ENCODE peak calls at places on chromosomes 6 and 20, in five cellular contexts. N is HepG2, H is fibroblast of lung, A is heart left ventricle, K is cardiac fibroblast. G is an unnamed sample.

GRCh38 chr6:31336872-31337496 is 20.0 kb downstream of the HLA-B start:
- DNase-seq in H (peak; percentile 33), K (peak; percentile 21), A (no peak), N (no peak), G (no peak)

GRCh38 chr6:86010915-86011786 is 368.5 kb upstream of the SYNCRIP start:
- DNase-seq in K (no peak), H (no peak), N (no peak), A (no peak), G (no peak)

GRCh38 chr6:103183831-103184411 is 1675.8 kb downstream of the HACE1 start:
- DNase-seq in H (no peak), N (no peak), A (no peak), K (no peak), G (no peak)

GRCh38 chr6:113047148-113047547 is 700.0 kb downstream of the RFPL4B start:
- DNase-seq in H (peak; percentile 88), N (no peak), K (peak; percentile 65), A (no peak), G (peak; percentile 63)

GRCh38 chr6:89951574-89952360 is 57.5 kb downstream of the GJA10 start:
- DNase-seq in H (peak; percentile 78), A (no peak), K (peak; percentile 23), N (peak; percentile 44), G (peak; percentile 74)

GRCh38 chr6:166952122-166952521 is 4.2 kb downstream of the RNASET2 start:
- DNase-seq in K (no peak), N (no peak), H (no peak), A (no peak), G (no peak)

GRCh38 chr6:117783280-117783679 is 108.0 kb downstream of the NUS1 start:
- DNase-seq in H (no peak), K (no peak), A (no peak), N (no peak), G (no peak)

GRCh38 chr6:166907871-166908806 is 48.2 kb downstream of the RNASET2 start:
- DNase-seq in N (peak; percentile 27), H (no peak), A (no peak), K (no peak), G (no peak)

GRCh38 chr6:43950206-43950605 is 177.0 kb downstream of the MRPL14 start:
- DNase-seq in H (no peak), N (no peak), A (no peak), K (no peak), G (no peak)

GRCh38 chr20:50314326-50314725 is 123.7 kb downstream of the CEBPB start:
- DNase-seq in H (no peak), K (no peak), N (no peak), A (no peak), G (no peak)

GRCh38 chr6:144252289-144252688 is 32.8 kb upstream of the UTRN start:
- DNase-seq in N (no peak), H (no peak), K (peak; percentile 32), A (no peak), G (no peak)

GRCh38 chr6:107689190-107689589 is 134.9 kb downstream of the SCML4 start:
- DNase-seq in H (no peak), K (no peak), N (no peak), A (no peak), G (no peak)

GRCh38 chr6:87741001-87741650 is 39.1 kb upstream of the AKIRIN2 start:
- DNase-seq in K (no peak), A (no peak), N (no peak), H (no peak), G (no peak)

GRCh38 chr20:22465622-22466446 is 118.5 kb downstream of the FOXA2 start:
- DNase-seq in A (no peak), H (no peak), N (peak; percentile 48), K (no peak), G (no peak)

GRCh38 chr6:32752580-32752979 is 10.8 kb downstream of the HLA-DQB2 start:
- DNase-seq in H (no peak), N (no peak), A (no peak), K (peak; percentile 43), G (no peak)

GRCh38 chr6:84892666-84893065 is 128.3 kb upstream of the TBX18 start:
- DNase-seq in N (no peak), A (no peak), K (peak; percentile 88), H (peak; percentile 19), G (peak; percentile 73)

GRCh38 chr6:125871365-125871764 is 80.6 kb downstream of the NCOA7 start:
- DNase-seq in A (no peak), K (no peak), H (no peak), N (no peak), G (no peak)

GRCh38 chr20:46648903-46649649 is 2.2 kb downstream of the SLC13A3 start:
- DNase-seq in A (no peak), N (peak; percentile 68), K (no peak), H (no peak), G (no peak)

GRCh38 chr6:153031335-153031955 is 28.9 kb upstream of the MTRF1L start:
- DNase-seq in A (no peak), H (peak; percentile 30), N (no peak), K (peak; percentile 63), G (peak; percentile 17)

GRCh38 chr6:153028963-153029362 is 26.5 kb upstream of the MTRF1L start:
- DNase-seq in K (no peak), A (no peak), H (no peak), N (peak; percentile 10), G (no peak)

GRCh38 chr6:153028261-153028660 is 25.8 kb upstream of the MTRF1L start:
- DNase-seq in A (no peak), K (peak; percentile 61), H (peak; percentile 23), N (no peak), G (no peak)

GRCh38 chr6:153034139-153034538 is 31.6 kb upstream of the MTRF1L start:
- DNase-seq in N (no peak), A (no peak), H (no peak), K (no peak), G (no peak)

GRCh38 chr6:153032255-153032882 is 29.9 kb upstream of the MTRF1L start:
- DNase-seq in K (peak; percentile 88), H (peak; percentile 67), N (peak; percentile 22), A (no peak), G (peak; percentile 85)
- TF ChIP-seq CTCF in K (peak; percentile 27), H (peak; percentile 27), N (peak; percentile 25), A (peak; percentile 10), G (peak; percentile 35)

GRCh38 chr20:57718490-57719009 is 8.7 kb upstream of the PMEPA1 start:
- DNase-seq in H (peak; percentile 99), A (peak; percentile 97), K (peak; percentile 96), N (peak; percentile 65), G (peak; percentile 98)
- H3K4me3 ChIP-seq in H (no peak overlapping the region), A (peak overlapping the region; percentile 41), K (peak overlapping the region; percentile 42), N (no peak overlapping the region), G (peak overlapping the region; percentile 21)

GRCh38 chr20:63477944-63478343 is 5.5 kb upstream of the KCNQ2 start:
- DNase-seq in N (no peak), A (no peak), K (no peak), H (no peak), G (no peak)

GRCh38 chr20:63473555-63474449 is 1.3 kb upstream of the KCNQ2 start:
- DNase-seq in H (no peak), K (no peak), A (peak; percentile 22), N (no peak), G (no peak)

GRCh38 chr20:63475209-63475608 is 2.8 kb upstream of the KCNQ2 start:
- DNase-seq in H (peak; percentile 20), A (peak; percentile 33), K (peak; percentile 30), N (no peak), G (peak; percentile 9)

GRCh38 chr20:63478346-63479302 is 6.2 kb upstream of the KCNQ2 start:
- DNase-seq in A (peak; percentile 21), K (no peak), H (no peak), N (no peak), G (no peak)

GRCh38 chr20:63477061-63477616 is 4.7 kb upstream of the KCNQ2 start:
- DNase-seq in H (no peak), N (no peak), K (no peak), A (no peak), G (no peak)
- TF ChIP-seq CTCF in H (no peak), N (no peak), K (no peak), A (no peak), G (no peak)

DNA sequence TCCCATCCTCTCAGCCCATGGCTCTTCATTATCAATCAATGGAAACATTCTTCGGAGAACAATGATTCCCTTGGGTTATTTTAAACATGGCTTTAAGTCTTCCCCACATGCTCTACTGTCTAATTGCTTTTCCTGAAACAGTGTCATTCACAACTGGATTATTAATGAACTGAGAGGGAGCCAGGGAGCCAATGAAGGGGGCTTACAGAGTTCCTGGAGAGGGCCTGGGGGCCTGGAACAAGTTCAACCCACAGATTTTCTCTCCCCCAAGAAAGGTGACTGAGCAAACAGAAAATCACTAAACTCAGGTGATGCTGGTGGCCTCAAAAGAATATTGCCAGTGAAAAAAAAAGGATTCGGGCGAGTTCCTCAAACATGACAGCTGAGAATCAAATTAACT is 1.3 kb upstream of the PPP1R16B start:
- DNase-seq in A (no peak), N (no peak), H (no peak), K (no peak), G (no peak)
- H3K4me3 ChIP-seq in A (no peak overlapping the region), N (no peak overlapping the region), H (no peak overlapping the region), K (no peak overlapping the region), G (no peak overlapping the region)

GRCh38 chr20:44109951-44110361 is 77.0 kb downstream of the JPH2 start:
- DNase-seq in K (no peak), A (no peak), H (peak; percentile 50), N (no peak), G (no peak)
- TF ChIP-seq CTCF in K (peak; percentile 33), A (no peak), H (peak; percentile 20), N (peak; percentile 44), G (peak; percentile 13)

DNA sequence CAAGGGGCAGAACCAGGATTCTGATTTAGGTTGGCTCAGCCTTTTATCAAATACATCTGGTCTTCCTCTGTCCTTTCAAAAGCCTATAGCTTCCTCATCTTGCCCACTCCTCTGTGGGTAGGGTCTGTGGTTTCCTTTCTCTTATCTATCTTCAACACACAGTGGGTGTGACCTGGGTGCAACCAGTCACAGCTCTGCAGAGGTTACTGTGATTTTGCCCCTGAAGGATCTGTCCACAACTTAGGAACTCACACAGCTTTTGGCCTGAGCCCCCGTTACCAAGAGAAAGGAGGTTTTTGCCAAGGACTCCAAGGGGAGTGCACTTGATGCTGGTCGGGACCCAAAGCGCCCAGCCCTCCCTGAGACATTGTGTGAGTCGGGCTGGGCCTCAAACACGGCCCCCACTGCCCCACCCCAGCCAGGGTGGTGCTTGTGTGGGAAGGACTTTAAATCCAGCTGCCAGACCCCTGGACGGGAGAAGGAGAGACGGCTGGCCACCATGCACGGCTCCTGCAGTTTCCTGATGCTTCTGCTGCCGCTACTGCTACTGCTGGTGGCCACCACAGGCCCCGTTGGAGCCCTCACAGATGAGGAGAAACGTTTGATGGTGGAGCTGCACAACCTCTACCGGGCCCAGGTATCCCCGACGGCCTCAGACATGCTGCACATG is at the start of gene PI16:
- DNase-seq in H (no peak), K (no peak), N (no peak), A (no peak), G (no peak)
- H3K4me3 ChIP-seq in H (no peak within 1 kb of the TSS), K (no peak within 1 kb of the TSS), N (no peak within 1 kb of the TSS), A (peak within 1 kb of the TSS; percentile 27), G (no peak within 1 kb of the TSS)

GRCh38 chr20:4062721-4063606 is 47.6 kb upstream of the RNF24 start:
- DNase-seq in A (no peak), H (no peak), K (no peak), N (peak; percentile 29), G (no peak)
- TF ChIP-seq CTCF in A (no peak), H (no peak), K (no peak), N (no peak), G (no peak)